ENCODE peak calls at places on chromosome 2, in four cellular contexts. X is HepG2, V is K562, F is GM12878. U is an unnamed sample.
A peak's percentile ranks its signal among the peaks of the same experiment; 100 is the strongest.

GRCh38 chr2:235850771-235851551 is 317.2 kb downstream of the GBX2 start:
- DNase-seq in V (no peak), F (no peak), X (no peak), U (no peak)

GRCh38 chr2:46073540-46074018 is 223.6 kb upstream of the EPAS1 start:
- DNase-seq in F (no peak), X (peak; percentile 39), V (no peak), U (peak; percentile 97)

GRCh38 chr2:20558391-20559150 is 92.3 kb downstream of the HS1BP3 start:
- DNase-seq in F (no peak), V (peak; percentile 30), X (no peak), U (no peak)

GRCh38 chr2:134120160-134120717 is 133.6 kb upstream of the MGAT5 start:
- DNase-seq in V (peak; percentile 42), X (no peak), F (no peak), U (peak; percentile 23)

GRCh38 chr2:43225093-43225787 is 1.2 kb downstream of the ZFP36L2 start:
- DNase-seq in X (no peak), V (peak; percentile 24), F (no peak), U (peak; percentile 64)

GRCh38 chr2:240922982-240923537 is 16.9 kb downstream of the CROCC2 start:
- DNase-seq in F (no peak), X (no peak), V (no peak), U (no peak)

GRCh38 chr2:38187416-38188127 is 111.6 kb upstream of the CYP1B1 start:
- DNase-seq in V (no peak), F (no peak), X (no peak), U (peak; percentile 29)

GRCh38 chr2:39093208-39093898 is 27.5 kb downstream of the SOS1 start:
- DNase-seq in F (no peak), X (no peak), V (no peak), U (no peak)

GRCh38 chr2:191245046-191245868 is at the start of gene MYO1B:
- DNase-seq in V (peak; percentile 11), X (peak; percentile 81), F (no peak), U (peak; percentile 68)

GRCh38 chr2:37802899-37803379 is 122.1 kb upstream of the RMDN2 start:
- DNase-seq in X (no peak), V (no peak), F (no peak), U (peak; percentile 51)

GRCh38 chr2:51581636-51582267 is 549.8 kb upstream of the NRXN1 start:
- DNase-seq in V (no peak), F (no peak), X (no peak), U (no peak)

GRCh38 chr2:3656762-3657691 is 973 bp upstream of the ALLC start:
- DNase-seq in F (no peak), X (peak; percentile 92), V (no peak), U (no peak)
- TF ChIP-seq MYC in F (no peak), X (peak; percentile 33), V (no peak), U (no peak)

DNA sequence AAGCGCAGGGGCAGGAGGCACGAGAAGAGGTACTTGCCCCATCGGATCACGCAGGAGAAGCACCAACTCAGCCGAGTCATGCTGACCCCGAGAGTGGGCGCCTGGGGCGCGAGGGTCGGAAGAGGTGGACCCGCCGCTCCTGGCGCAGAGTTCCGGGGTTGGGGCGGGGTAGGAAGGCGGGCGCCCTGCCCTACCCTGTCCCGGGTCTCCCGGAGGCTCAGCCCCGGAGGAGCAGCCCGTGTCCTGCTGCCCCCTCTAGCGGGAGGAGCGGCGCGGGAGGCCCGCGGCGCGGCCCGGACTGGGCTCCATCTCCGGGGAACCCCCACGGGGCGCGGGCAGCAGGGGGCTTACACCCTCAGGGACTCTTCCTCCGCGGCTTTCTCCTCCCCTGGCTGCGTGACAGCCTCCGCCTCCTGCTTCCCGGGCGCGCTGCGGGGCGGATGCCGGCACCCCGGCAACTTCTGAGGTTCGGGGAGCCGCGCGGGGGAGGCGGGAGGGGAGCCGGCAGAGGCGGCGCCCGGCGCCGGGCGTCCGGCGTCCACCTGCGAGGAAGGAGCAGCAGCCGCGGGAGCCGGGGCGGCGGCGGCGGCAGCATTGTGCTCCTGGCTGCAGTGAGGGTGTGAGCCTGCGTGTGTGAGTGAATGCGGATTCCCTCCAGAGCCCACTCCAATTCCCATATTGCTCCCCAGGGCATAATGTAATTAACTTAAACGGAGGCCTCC is 7.5 kb upstream of the TNS1 start:
- DNase-seq in F (no peak), V (peak; percentile 68), X (no peak), U (peak; percentile 26)
- TF ChIP-seq EZH2 in F (no peak), V (no peak), X (peak; percentile 93), U (peak; percentile 56)

DNA sequence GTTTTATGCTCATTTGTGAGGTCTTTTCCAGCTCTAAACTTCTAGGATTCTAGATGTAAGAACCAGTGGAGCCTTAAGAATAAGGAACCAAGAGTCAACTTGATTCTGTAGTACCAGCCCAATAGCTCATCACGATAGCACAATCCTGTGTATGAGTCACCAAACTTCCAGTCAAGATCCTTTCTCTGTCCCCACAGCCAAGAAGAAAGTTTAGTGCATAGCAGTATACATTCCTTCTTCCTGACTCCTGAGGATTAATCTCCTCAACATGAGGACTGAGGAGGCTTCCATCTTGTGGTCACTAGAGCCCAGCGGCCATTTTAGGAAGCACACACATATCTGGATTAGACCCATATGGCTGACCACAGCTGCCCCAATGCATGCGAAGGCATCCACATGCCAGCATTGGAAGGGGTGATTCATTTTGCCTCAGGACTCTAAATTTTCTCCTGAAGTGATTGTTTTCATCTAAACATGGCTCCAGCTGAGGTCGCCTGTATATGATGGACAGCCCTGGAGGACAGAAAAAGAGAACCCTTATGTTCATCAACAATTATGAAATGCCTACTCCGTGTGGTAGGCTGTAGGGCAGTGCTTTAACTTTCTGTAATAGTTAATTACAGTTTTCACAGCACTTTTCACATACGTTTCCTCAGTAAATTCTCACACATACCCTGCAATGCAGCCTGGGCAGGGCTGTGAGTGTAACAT is 53.5 kb downstream of the RASGRP3 start:
- DNase-seq in V (peak; percentile 20), F (peak; percentile 28), X (no peak), U (peak; percentile 12)
- H3K4me2 ChIP-seq in V (peak overlapping the region; percentile 32), F (peak overlapping the region; percentile 10), X (no peak overlapping the region), U (no peak overlapping the region)

GRCh38 chr2:239629936-239630617 is 229.3 kb upstream of the HDAC4 start:
- DNase-seq in X (no peak), F (no peak), V (no peak), U (no peak)
- TF ChIP-seq MYC in X (no peak), F (no peak), V (no peak), U (no peak)

DNA sequence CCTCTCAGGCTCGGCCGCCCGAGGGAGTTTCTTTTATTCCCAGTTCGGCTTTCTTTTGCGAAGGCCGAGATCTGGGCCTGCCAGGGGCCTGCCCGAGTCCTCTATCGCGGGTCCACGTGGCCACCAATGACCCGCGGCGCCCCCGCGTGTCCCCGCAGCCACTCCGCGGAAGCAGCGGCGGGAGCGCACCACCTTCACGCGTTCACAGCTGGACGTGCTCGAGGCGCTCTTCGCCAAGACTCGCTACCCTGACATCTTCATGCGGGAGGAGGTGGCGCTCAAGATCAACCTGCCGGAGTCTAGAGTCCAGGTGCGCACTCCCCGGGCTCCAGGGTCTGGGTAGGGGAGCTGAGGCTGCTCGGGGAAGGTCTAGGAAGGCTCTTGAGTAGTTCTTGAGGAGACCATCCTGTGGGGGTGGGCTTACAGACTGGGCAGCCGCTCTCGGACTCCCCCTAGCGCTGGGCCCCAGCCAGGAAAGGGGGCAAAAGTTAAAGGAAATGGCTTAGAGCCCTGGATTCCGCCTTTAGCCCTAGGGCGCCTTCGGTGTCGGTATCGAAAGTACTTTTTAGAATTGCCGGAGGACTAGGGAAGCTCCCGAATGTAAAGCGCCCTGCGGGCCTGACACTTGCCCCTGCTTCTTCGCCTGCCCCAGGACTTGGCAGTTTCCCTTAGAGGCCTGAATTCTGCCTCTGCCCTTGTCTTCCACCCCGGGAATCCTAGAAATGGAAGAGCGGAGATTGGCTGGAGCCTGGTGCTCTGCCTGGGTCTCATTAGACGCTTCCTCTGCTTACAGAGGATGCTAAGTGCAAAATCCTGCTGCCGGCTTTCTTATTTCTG is 3.5 kb downstream of the OTX1 start:
- DNase-seq in X (no peak), V (no peak), F (no peak), U (peak; percentile 19)
- TF ChIP-seq EZH2 in X (no peak), V (no peak), F (no peak), U (peak; percentile 83)

DNA sequence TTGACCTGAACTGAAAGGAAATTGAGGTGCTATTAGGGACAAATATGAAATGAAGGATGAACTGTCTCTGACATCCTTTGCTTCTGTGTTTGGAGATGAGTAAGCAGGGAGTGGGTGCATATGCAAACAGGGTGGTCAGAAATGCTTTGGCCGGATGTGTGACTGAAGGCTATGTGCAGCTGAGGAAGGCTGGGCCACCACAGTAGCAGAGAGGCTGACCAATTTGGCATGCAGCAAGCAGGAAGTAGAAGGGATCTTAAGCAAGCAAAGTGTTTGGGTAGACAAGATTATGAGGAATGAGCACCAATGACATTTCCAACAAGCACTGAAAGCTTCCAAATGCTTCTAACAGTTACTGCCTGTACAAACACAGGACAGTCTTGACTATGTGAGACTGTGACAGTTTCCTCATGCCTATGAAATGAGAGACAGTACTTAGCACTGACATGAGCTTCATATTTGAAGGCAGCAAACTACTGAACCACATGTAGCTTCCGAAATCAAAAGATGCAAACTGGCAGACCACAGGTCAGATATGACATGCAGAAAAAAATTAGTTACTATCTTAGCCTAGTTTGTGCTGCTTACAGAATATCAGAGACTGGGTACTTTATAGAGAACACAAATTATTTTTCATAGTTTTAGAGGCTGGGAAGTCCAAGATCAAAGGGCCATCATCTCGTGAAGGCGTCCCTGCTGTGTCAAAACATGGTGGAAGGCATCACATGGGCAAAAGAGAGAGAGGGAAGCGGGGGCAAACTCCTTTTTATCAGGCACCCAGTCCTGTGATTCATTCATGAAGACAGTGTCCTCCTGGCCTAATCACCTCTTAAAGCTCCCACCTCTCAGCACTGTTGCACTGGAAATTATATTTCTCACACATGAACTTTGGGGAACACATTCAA is 3.2 kb upstream of the ACTR3 start:
- DNase-seq in X (peak; percentile 62), V (no peak), F (peak; percentile 98), U (no peak)
- H3K4me2 ChIP-seq in X (no peak overlapping the region), V (peak overlapping the region; percentile 23), F (peak overlapping the region; percentile 76), U (no peak overlapping the region)

GRCh38 chr2:229180658-229181057 is 90.4 kb downstream of the PID1 start:
- DNase-seq in F (no peak), X (no peak), V (no peak), U (peak; percentile 6)

GRCh38 chr2:229179598-229179997 is 91.5 kb downstream of the PID1 start:
- DNase-seq in V (no peak), X (no peak), F (no peak), U (no peak)

GRCh38 chr2:229178117-229178516 is 93.0 kb downstream of the PID1 start:
- DNase-seq in X (no peak), V (no peak), F (no peak), U (no peak)

GRCh38 chr2:229176136-229176535 is 95.0 kb downstream of the PID1 start:
- DNase-seq in V (no peak), F (no peak), X (no peak), U (no peak)

DNA sequence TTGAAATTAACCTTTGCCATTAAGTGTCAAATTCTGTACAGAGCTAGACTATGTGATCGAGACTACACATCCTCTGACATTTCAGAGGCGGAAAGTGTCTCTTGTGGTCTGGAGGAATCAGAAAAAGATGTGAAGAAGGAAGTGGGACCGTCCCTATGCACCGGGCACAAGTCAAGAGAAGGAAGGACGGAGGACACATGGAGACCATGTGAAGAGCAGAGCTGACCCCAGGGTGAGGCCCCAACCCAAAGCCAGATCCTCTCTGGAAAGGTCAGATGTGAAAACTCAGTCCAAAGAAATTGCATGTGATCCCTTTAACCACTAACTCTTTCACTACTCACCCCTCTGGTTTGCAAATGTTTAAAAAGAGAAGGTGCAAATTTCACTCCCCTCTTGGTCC is 92.4 kb downstream of the PID1 start:
- DNase-seq in F (no peak), X (no peak), V (no peak), U (no peak)
- TF ChIP-seq MYC in F (no peak), X (no peak), V (no peak), U (no peak)

U was measured in endothelial cell of umbilical vein.